ENCODE peak calls at places on chromosomes 4 and X, in five cellular contexts. N, B, H, I and L are unnamed samples.
A peak's percentile ranks its signal among the peaks of the same experiment; 100 is the strongest.

GRCh38 chrX:38807873-38808272 is 6.6 kb downstream of the MID1IP1 start:
- DNase-seq in N (no peak), B (no peak), H (no peak), I (no peak), L (no peak)

GRCh38 chrX:46597774-46598173 is 24.2 kb downstream of the CHST7 start:
- DNase-seq in N (no peak), B (no peak), H (no peak), I (no peak), L (no peak)

GRCh38 chr4:122500852-122501501 is 44.5 kb upstream of the IL2 start:
- DNase-seq in N (peak; percentile 11), B (no peak), H (no peak), I (no peak), L (no peak)

GRCh38 chr4:175961604-175962003 is 104.0 kb upstream of the WDR17 start:
- DNase-seq in N (no peak), B (no peak), H (no peak), I (no peak), L (no peak)

GRCh38 chr4:54110019-54110416 is 10.1 kb downstream of the GSX2 start:
- DNase-seq in N (no peak), B (peak; percentile 43), H (no peak), I (no peak), L (no peak)

GRCh38 chr4:26069218-26069617 is 155.2 kb downstream of the SMIM20 start:
- DNase-seq in N (peak; percentile 67), B (peak; percentile 78), H (no peak), I (no peak), L (no peak)

GRCh38 chr4:56307423-56307822 is 79.9 kb downstream of the AASDH start:
- DNase-seq in N (no peak), B (no peak), H (no peak), I (no peak), L (no peak)

GRCh38 chrX:110026099-110026844 is 23.4 kb downstream of the TMEM164 start:
- DNase-seq in N (no peak), B (peak; percentile 26), H (no peak), I (no peak), L (no peak)

GRCh38 chrX:48945517-48946348 is 11.7 kb downstream of the OTUD5 start:
- DNase-seq in N (peak; percentile 50), B (peak; percentile 74), H (peak; percentile 37), I (no peak), L (peak; percentile 50)

GRCh38 chr4:26343041-26343403 is 22.2 kb downstream of the RBPJ start:
- DNase-seq in N (no peak), B (no peak), H (no peak), I (no peak), L (no peak)

GRCh38 chrX:139931646-139932076 is 1.2 kb downstream of the ATP11C start:
- DNase-seq in N (no peak), B (no peak), H (no peak), I (no peak), L (no peak)

GRCh38 chr4:154760895-154761294 is 17.1 kb downstream of the LRAT start:
- DNase-seq in N (no peak), B (no peak), H (no peak), I (no peak), L (no peak)

GRCh38 chr4:79049840-79050520 is 110.7 kb upstream of the PAQR3 start:
- DNase-seq in N (no peak), B (no peak), H (no peak), I (no peak), L (no peak)

DNA sequence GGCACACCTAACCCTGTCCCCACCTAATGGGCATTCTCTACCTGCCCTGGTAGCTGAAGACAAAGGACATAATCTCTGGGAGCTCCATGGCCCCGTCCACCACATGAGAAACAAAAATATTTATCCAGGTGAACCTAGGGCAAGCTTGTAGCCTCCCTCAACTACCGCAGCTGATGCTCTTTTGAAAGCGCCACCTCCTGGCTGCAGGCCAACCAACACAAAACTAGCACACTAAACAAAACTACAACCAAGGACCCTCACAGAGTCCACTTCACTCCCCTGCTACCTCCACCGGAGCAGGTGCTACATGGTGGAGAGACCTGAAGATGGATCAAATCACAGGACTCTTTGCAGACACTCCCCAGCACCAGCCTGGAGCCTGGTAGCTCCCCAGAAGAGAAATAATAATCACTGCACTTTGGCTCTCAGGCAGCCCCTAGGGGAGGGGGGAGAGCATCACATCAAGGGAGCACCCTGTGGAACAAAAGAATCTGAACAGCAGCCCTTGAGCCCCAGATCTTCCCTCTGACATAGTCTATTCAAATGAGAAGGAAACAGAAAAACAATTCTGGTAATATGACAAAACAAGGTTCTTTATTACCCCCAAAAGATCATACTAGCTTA is 111.3 kb upstream of the ATP8A1 start:
- DNase-seq in N (no peak), B (peak; percentile 11), H (no peak), I (no peak), L (no peak)
- TF ChIP-seq CTCF in N (no peak), B (peak; percentile 47), H (no peak), I (no peak), L (no peak)

GRCh38 chr4:86484241-86484640 is 109.9 kb upstream of the PTPN13 start:
- DNase-seq in N (no peak), B (no peak), H (no peak), I (no peak), L (no peak)

GRCh38 chr4:86482296-86482695 is 111.8 kb upstream of the PTPN13 start:
- DNase-seq in N (no peak), B (peak; percentile 60), H (no peak), I (no peak), L (no peak)

GRCh38 chr4:86487738-86488137 is 106.4 kb upstream of the PTPN13 start:
- DNase-seq in N (no peak), B (no peak), H (no peak), I (no peak), L (no peak)

GRCh38 chr4:86481429-86481828 is 112.7 kb upstream of the PTPN13 start:
- DNase-seq in N (no peak), B (peak; percentile 67), H (no peak), I (no peak), L (no peak)

GRCh38 chr4:86482851-86483490 is 111.1 kb upstream of the PTPN13 start:
- DNase-seq in N (peak; percentile 11), B (peak; percentile 94), H (no peak), I (no peak), L (no peak)
- TF ChIP-seq CTCF in N (peak; percentile 40), B (peak; percentile 54), H (no peak), I (no peak), L (no peak)

DNA sequence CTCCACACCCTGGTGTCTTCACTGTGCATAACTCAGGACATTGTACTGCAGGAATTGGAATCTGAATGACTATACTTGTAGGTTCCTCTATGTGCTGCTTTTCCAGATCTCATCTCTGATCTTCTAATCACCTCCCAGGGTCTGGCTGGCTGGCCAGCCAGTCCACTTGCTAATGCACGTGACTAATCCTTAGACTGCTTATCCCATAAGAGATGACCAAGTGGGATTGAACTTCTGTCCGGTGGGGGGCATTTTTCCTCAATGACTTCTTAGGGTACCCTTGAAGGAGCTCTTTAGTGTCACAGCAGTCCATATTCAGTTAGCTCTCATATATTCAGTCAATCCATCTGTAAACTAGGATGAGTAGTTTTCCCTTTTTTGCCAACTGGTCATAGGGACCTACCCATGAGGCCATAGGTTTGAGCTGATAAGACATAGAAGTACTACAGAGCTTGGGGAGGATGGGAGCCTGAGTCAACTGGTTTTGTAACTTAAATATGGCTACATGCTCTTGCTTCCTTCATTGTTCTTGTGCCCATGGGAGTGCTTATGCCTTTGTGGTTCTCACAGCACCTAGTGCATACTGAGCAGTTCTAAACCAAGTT is 71.9 kb upstream of the WDR1 start:
- DNase-seq in N (no peak), B (no peak), H (no peak), I (no peak), L (no peak)
- TF ChIP-seq CTCF in N (no peak), B (no peak), H (no peak), I (no peak), L (no peak)

GRCh38 chr4:98745372-98745771 is 87.0 kb upstream of the TSPAN5 start:
- DNase-seq in N (peak; percentile 25), B (no peak), H (no peak), I (no peak), L (no peak)
- TF ChIP-seq CTCF in N (peak; percentile 32), B (no peak), H (peak; percentile 40), I (no peak), L (no peak)

GRCh38 chr4:24622435-24622834 is 38.1 kb upstream of the DHX15 start:
- DNase-seq in N (no peak), B (no peak), H (no peak), I (no peak), L (no peak)

GRCh38 chr4:24630937-24631336 is 46.6 kb upstream of the DHX15 start:
- DNase-seq in N (no peak), B (no peak), H (no peak), I (no peak), L (no peak)

GRCh38 chr4:24624381-24624780 is 40.0 kb upstream of the DHX15 start:
- DNase-seq in N (no peak), B (no peak), H (no peak), I (no peak), L (no peak)

GRCh38 chr4:24625091-24625490 is 40.7 kb upstream of the DHX15 start:
- DNase-seq in N (no peak), B (no peak), H (no peak), I (no peak), L (no peak)
- TF ChIP-seq CTCF in N (no peak), B (no peak), H (no peak), I (no peak), L (no peak)

GRCh38 chrX:121831601-121832000 is 784.2 kb downstream of the GLUD2 start:
- DNase-seq in N (no peak), B (no peak), H (no peak), I (no peak), L (no peak)
- TF ChIP-seq CTCF in N (no peak), B (no peak), H (no peak), I (no peak), L (no peak)

GRCh38 chrX:53223068-53223693 is 1.8 kb downstream of the KDM5C start:
- DNase-seq in N (peak; percentile 0), B (peak; percentile 19), H (no peak), I (no peak), L (no peak)
- TF ChIP-seq CTCF in N (no peak), B (peak; percentile 29), H (no peak), I (no peak), L (no peak)